ENCODE peak calls at places on chromosomes 3 and 15, in seven cellular contexts. One of them, this sample, is unnamed.

GRCh38 chr3:171778493-171778892 is 31.8 kb downstream of the PLD1 start:
- DNase-seq in anterior cingulate cortex: no peak
- DNase-seq in AG20443: no peak
- DNase-seq in activated CD8-positive, alpha-beta memory T cell treated with anti-CD3 and anti-CD28 coated beads, Interleukin-2, amount 50 U/mL, for 48 hours: no peak
- DNase-seq in neural crest cell: no peak
- DNase-seq in cardiac fibroblast: no peak
- DNase-seq in NCI-H2081: no peak
- DNase-seq in this sample: no peak

GRCh38 chr3:10185804-10186762 is 21.4 kb downstream of the IRAK2 start:
- DNase-seq in cardiac fibroblast: no peak
- DNase-seq in AG20443: no peak
- DNase-seq in anterior cingulate cortex: no peak
- DNase-seq in neural crest cell: no peak
- DNase-seq in activated CD8-positive, alpha-beta memory T cell treated with anti-CD3 and anti-CD28 coated beads, Interleukin-2, amount 50 U/mL, for 48 hours: no peak
- DNase-seq in NCI-H2081: no peak
- DNase-seq in this sample: no peak

GRCh38 chr3:135752851-135753250 is 212.7 kb upstream of the PPP2R3A start:
- DNase-seq in AG20443: no peak
- DNase-seq in NCI-H2081: no peak
- DNase-seq in cardiac fibroblast: no peak
- DNase-seq in anterior cingulate cortex: no peak
- DNase-seq in neural crest cell: no peak
- DNase-seq in activated CD8-positive, alpha-beta memory T cell treated with anti-CD3 and anti-CD28 coated beads, Interleukin-2, amount 50 U/mL, for 48 hours: no peak
- DNase-seq in this sample: no peak

GRCh38 chr3:181265750-181266333 is 276.3 kb upstream of the DNAJC19 start:
- DNase-seq in cardiac fibroblast: no peak
- DNase-seq in neural crest cell: no peak
- DNase-seq in NCI-H2081: no peak
- DNase-seq in activated CD8-positive, alpha-beta memory T cell treated with anti-CD3 and anti-CD28 coated beads, Interleukin-2, amount 50 U/mL, for 48 hours: no peak
- DNase-seq in AG20443: no peak
- DNase-seq in anterior cingulate cortex: no peak
- DNase-seq in this sample: no peak

GRCh38 chr3:71309342-71309741 is 274.2 kb downstream of the FOXP1 start:
- DNase-seq in NCI-H2081: no peak
- DNase-seq in activated CD8-positive, alpha-beta memory T cell treated with anti-CD3 and anti-CD28 coated beads, Interleukin-2, amount 50 U/mL, for 48 hours: peak; percentile 64
- DNase-seq in AG20443: no peak
- DNase-seq in cardiac fibroblast: no peak
- DNase-seq in anterior cingulate cortex: no peak
- DNase-seq in neural crest cell: no peak
- DNase-seq in this sample: no peak

GRCh38 chr15:73804421-73804820 is 51.3 kb upstream of the INSYN1 start:
- DNase-seq in cardiac fibroblast: no peak
- DNase-seq in AG20443: no peak
- DNase-seq in activated CD8-positive, alpha-beta memory T cell treated with anti-CD3 and anti-CD28 coated beads, Interleukin-2, amount 50 U/mL, for 48 hours: no peak
- DNase-seq in NCI-H2081: peak; percentile 70
- DNase-seq in anterior cingulate cortex: peak; percentile 39
- DNase-seq in neural crest cell: no peak
- DNase-seq in this sample: no peak

GRCh38 chr3:190225186-190225692 is 97.0 kb downstream of the CLDN1 start:
- DNase-seq in anterior cingulate cortex: no peak
- DNase-seq in neural crest cell: no peak
- DNase-seq in cardiac fibroblast: peak; percentile 65
- DNase-seq in NCI-H2081: peak; percentile 41
- DNase-seq in activated CD8-positive, alpha-beta memory T cell treated with anti-CD3 and anti-CD28 coated beads, Interleukin-2, amount 50 U/mL, for 48 hours: no peak
- DNase-seq in AG20443: peak; percentile 46
- DNase-seq in this sample: no peak

GRCh38 chr3:65246561-65246960 is 558.8 kb upstream of the ADAMTS9 start:
- DNase-seq in AG20443: no peak
- DNase-seq in NCI-H2081: no peak
- DNase-seq in activated CD8-positive, alpha-beta memory T cell treated with anti-CD3 and anti-CD28 coated beads, Interleukin-2, amount 50 U/mL, for 48 hours: no peak
- DNase-seq in cardiac fibroblast: no peak
- DNase-seq in neural crest cell: no peak
- DNase-seq in anterior cingulate cortex: no peak
- DNase-seq in this sample: no peak

GRCh38 chr15:43370310-43370974 is 401 bp downstream of the ZSCAN29 start:
- DNase-seq in NCI-H2081: peak; percentile 53
- DNase-seq in AG20443: peak; percentile 50
- DNase-seq in cardiac fibroblast: peak; percentile 35
- DNase-seq in activated CD8-positive, alpha-beta memory T cell treated with anti-CD3 and anti-CD28 coated beads, Interleukin-2, amount 50 U/mL, for 48 hours: peak; percentile 59
- DNase-seq in anterior cingulate cortex: no peak
- DNase-seq in neural crest cell: peak; percentile 27
- DNase-seq in this sample: peak; percentile 85

GRCh38 chr3:31934866-31935265 is 46.2 kb downstream of the OSBPL10 start:
- DNase-seq in NCI-H2081: no peak
- DNase-seq in AG20443: no peak
- DNase-seq in neural crest cell: no peak
- DNase-seq in activated CD8-positive, alpha-beta memory T cell treated with anti-CD3 and anti-CD28 coated beads, Interleukin-2, amount 50 U/mL, for 48 hours: no peak
- DNase-seq in anterior cingulate cortex: no peak
- DNase-seq in cardiac fibroblast: no peak
- DNase-seq in this sample: no peak

GRCh38 chr3:48301814-48302194 is 31.7 kb downstream of the SPINK8 start:
- DNase-seq in anterior cingulate cortex: no peak
- DNase-seq in neural crest cell: no peak
- DNase-seq in NCI-H2081: peak; percentile 28
- DNase-seq in cardiac fibroblast: peak; percentile 55
- DNase-seq in AG20443: peak; percentile 44
- DNase-seq in activated CD8-positive, alpha-beta memory T cell treated with anti-CD3 and anti-CD28 coated beads, Interleukin-2, amount 50 U/mL, for 48 hours: peak; percentile 57
- DNase-seq in this sample: no peak

GRCh38 chr3:172595648-172596393 is 72.6 kb upstream of the TNFSF10 start:
- DNase-seq in AG20443: peak; percentile 71
- DNase-seq in anterior cingulate cortex: no peak
- DNase-seq in NCI-H2081: peak; percentile 78
- DNase-seq in cardiac fibroblast: peak; percentile 70
- DNase-seq in neural crest cell: no peak
- DNase-seq in activated CD8-positive, alpha-beta memory T cell treated with anti-CD3 and anti-CD28 coated beads, Interleukin-2, amount 50 U/mL, for 48 hours: no peak
- DNase-seq in this sample: no peak